ENCODE peak calls at places on chromosomes 4 and X, in seven cellular contexts. One of them, this sample, is unnamed.

GRCh38 chr4:87150498-87151261 is 69.7 kb downstream of the KLHL8 start:
- DNase-seq in Karpas-422: peak; percentile 90
- DNase-seq in heart left ventricle: no peak
- DNase-seq in tibial nerve: no peak
- DNase-seq in cardiac muscle cell: peak; percentile 79
- DNase-seq in K562: peak; percentile 51
- DNase-seq in aorta: no peak
- DNase-seq in this sample: no peak

GRCh38 chr4:128600996-128601857 is 208.3 kb upstream of the JADE1 start:
- DNase-seq in Karpas-422: no peak
- DNase-seq in heart left ventricle: peak; percentile 77
- DNase-seq in tibial nerve: peak; percentile 25
- DNase-seq in cardiac muscle cell: no peak
- DNase-seq in K562: peak; percentile 53
- DNase-seq in aorta: no peak
- DNase-seq in this sample: peak; percentile 54

GRCh38 chr4:79209822-79210635 is 115.8 kb downstream of the NAA11 start:
- DNase-seq in Karpas-422: no peak
- DNase-seq in heart left ventricle: peak; percentile 9
- DNase-seq in tibial nerve: no peak
- DNase-seq in cardiac muscle cell: no peak
- DNase-seq in K562: peak; percentile 31
- DNase-seq in aorta: no peak
- DNase-seq in this sample: peak; percentile 61

GRCh38 chr4:66565796-66566195 is 895.5 kb upstream of the EPHA5 start:
- DNase-seq in Karpas-422: no peak
- DNase-seq in heart left ventricle: no peak
- DNase-seq in tibial nerve: no peak
- DNase-seq in cardiac muscle cell: no peak
- DNase-seq in K562: no peak
- DNase-seq in aorta: no peak
- DNase-seq in this sample: no peak

GRCh38 chr4:28558871-28559270 is 1698.2 kb downstream of the STIM2 start:
- DNase-seq in Karpas-422: no peak
- DNase-seq in heart left ventricle: no peak
- DNase-seq in tibial nerve: no peak
- DNase-seq in cardiac muscle cell: no peak
- DNase-seq in K562: no peak
- DNase-seq in aorta: no peak
- DNase-seq in this sample: no peak

GRCh38 chr4:3713346-3713745 is 52.8 kb upstream of the ADRA2C start:
- DNase-seq in Karpas-422: no peak
- DNase-seq in heart left ventricle: no peak
- DNase-seq in tibial nerve: no peak
- DNase-seq in cardiac muscle cell: no peak
- DNase-seq in K562: no peak
- DNase-seq in aorta: no peak
- DNase-seq in this sample: peak; percentile 9

GRCh38 chrX:120213438-120214265 is 37.0 kb upstream of the ZBTB33 start:
- DNase-seq in Karpas-422: peak; percentile 90
- DNase-seq in heart left ventricle: peak; percentile 42
- DNase-seq in tibial nerve: no peak
- DNase-seq in cardiac muscle cell: peak; percentile 69
- DNase-seq in K562: peak; percentile 46
- DNase-seq in aorta: no peak
- DNase-seq in this sample: no peak

GRCh38 chr4:100302061-100303026 is 112.1 kb upstream of the DDIT4L start:
- DNase-seq in Karpas-422: no peak
- DNase-seq in heart left ventricle: no peak
- DNase-seq in tibial nerve: no peak
- DNase-seq in cardiac muscle cell: no peak
- DNase-seq in K562: no peak
- DNase-seq in aorta: no peak
- DNase-seq in this sample: no peak

GRCh38 chr4:151660676-151661075 is 100.1 kb downstream of the GATB start:
- DNase-seq in Karpas-422: no peak
- DNase-seq in heart left ventricle: no peak
- DNase-seq in tibial nerve: no peak
- DNase-seq in cardiac muscle cell: no peak
- DNase-seq in K562: no peak
- DNase-seq in aorta: no peak
- DNase-seq in this sample: no peak

GRCh38 chr4:85603437-85604336 is 128.7 kb downstream of the ARHGAP24 start:
- DNase-seq in Karpas-422: peak; percentile 60
- DNase-seq in heart left ventricle: no peak
- DNase-seq in tibial nerve: no peak
- DNase-seq in cardiac muscle cell: no peak
- DNase-seq in K562: no peak
- DNase-seq in aorta: no peak
- DNase-seq in this sample: no peak

GRCh38 chrX:10090319-10090718 is 66.5 kb upstream of the CLCN4 start:
- DNase-seq in Karpas-422: no peak
- DNase-seq in heart left ventricle: no peak
- DNase-seq in tibial nerve: no peak
- DNase-seq in cardiac muscle cell: no peak
- DNase-seq in K562: no peak
- DNase-seq in aorta: no peak
- DNase-seq in this sample: no peak

GRCh38 chr4:70360460-70360859 is at the start of gene SMR3A:
- DNase-seq in Karpas-422: no peak
- DNase-seq in heart left ventricle: no peak
- DNase-seq in tibial nerve: no peak
- DNase-seq in cardiac muscle cell: no peak
- DNase-seq in K562: no peak
- DNase-seq in aorta: no peak
- DNase-seq in this sample: no peak

GRCh38 chr4:27318740-27319139 is 458.1 kb downstream of the STIM2 start:
- DNase-seq in Karpas-422: peak; percentile 84
- DNase-seq in heart left ventricle: no peak
- DNase-seq in tibial nerve: no peak
- DNase-seq in cardiac muscle cell: peak; percentile 45
- DNase-seq in K562: no peak
- DNase-seq in aorta: no peak
- DNase-seq in this sample: peak; percentile 56

GRCh38 chrX:21708116-21708515 is 49.8 kb downstream of the SMPX start:
- DNase-seq in Karpas-422: peak; percentile 45
- DNase-seq in heart left ventricle: no peak
- DNase-seq in tibial nerve: no peak
- DNase-seq in cardiac muscle cell: peak; percentile 18
- DNase-seq in K562: no peak
- DNase-seq in aorta: no peak
- DNase-seq in this sample: no peak

GRCh38 chrX:47191806-47192401 is 1.7 kb upstream of the UBA1 start:
- DNase-seq in Karpas-422: peak; percentile 90
- DNase-seq in heart left ventricle: no peak
- DNase-seq in tibial nerve: no peak
- DNase-seq in cardiac muscle cell: no peak
- DNase-seq in K562: no peak
- DNase-seq in aorta: peak; percentile 46
- DNase-seq in this sample: no peak
- H3K4me1 ChIP-seq in Karpas-422: peaks cover 37% of the 10 kb centered on the region
- H3K4me1 ChIP-seq in heart left ventricle: peaks cover 28% of the 10 kb centered on the region
- H3K4me1 ChIP-seq in tibial nerve: peaks cover 10% of the 10 kb centered on the region
- H3K4me1 ChIP-seq in cardiac muscle cell: peaks cover 24% of the 10 kb centered on the region
- H3K4me1 ChIP-seq in K562: peaks cover 23% of the 10 kb centered on the region
- H3K4me1 ChIP-seq in aorta: no peaks in the 10 kb centered on the region
- H3K4me1 ChIP-seq in this sample: peaks cover 21% of the 10 kb centered on the region

DNA sequence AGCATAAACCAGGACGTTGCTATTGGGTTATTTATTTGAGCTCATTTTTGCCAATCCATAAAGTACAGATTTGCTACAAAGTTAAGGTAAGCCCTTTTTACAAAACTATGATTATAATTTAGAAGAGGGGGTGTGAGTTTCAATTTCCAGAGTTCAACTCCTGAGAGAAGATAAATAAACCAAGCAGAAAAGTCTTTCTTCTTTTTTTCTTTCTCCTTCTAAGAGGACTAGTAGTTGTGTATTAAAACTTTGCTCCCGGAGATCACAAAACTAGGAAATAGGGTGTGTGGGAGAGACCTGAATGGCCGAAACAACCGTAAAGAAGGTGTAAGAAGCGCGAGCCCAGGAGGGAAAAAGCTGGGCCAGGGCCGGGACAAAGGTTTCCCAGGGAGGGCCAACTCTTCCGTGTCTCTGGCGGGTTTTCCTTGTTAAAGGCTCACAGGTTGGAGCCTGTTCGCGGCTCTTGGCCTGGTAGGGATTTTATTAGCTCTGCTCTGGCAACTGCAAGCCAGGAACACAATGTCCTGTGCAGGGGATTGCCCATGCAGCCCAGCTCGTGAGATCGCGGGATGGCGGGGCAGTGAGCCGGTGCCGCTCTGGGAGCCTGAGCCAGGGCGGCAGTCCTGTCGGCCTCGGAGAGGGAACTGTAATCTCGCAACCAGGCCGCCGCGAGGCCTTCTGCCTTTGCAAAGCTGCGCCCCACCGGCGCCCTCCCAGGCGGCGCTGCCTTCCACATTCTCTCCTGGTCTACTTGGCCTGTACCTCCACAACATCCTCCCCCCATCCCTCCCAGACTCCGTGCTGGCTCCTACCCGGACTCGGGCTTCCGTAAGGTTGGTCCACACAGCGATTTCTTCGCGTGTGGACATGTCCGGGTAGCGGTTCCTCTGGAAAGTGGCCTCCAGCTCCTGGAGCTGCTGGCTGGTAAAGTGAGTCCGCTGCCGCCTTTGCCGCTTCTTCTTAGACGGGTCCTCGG is 2.2 kb downstream of the PITX2 start:
- DNase-seq in Karpas-422: no peak
- DNase-seq in heart left ventricle: no peak
- DNase-seq in tibial nerve: no peak
- DNase-seq in cardiac muscle cell: peak; percentile 82
- DNase-seq in K562: no peak
- DNase-seq in aorta: no peak
- DNase-seq in this sample: peak; percentile 68
- H3K4me3 ChIP-seq in Karpas-422: no peak overlapping the region
- H3K4me3 ChIP-seq in heart left ventricle: peak overlapping the region; percentile 36
- H3K4me3 ChIP-seq in tibial nerve: peak overlapping the region; percentile 3
- H3K4me3 ChIP-seq in cardiac muscle cell: peak overlapping the region; percentile 14
- H3K4me3 ChIP-seq in K562: no peak overlapping the region
- H3K4me3 ChIP-seq in aorta: peak overlapping the region; percentile 5
- H3K4me3 ChIP-seq in this sample: no peak overlapping the region

GRCh38 chr4:106294062-106294461 is 21.9 kb downstream of the TBCK start:
- DNase-seq in Karpas-422: no peak
- DNase-seq in heart left ventricle: no peak
- DNase-seq in tibial nerve: no peak
- DNase-seq in cardiac muscle cell: no peak
- DNase-seq in K562: no peak
- DNase-seq in aorta: no peak
- DNase-seq in this sample: no peak
- H3K9me3 ChIP-seq in Karpas-422: no peaks in the 10 kb centered on the region
- H3K9me3 ChIP-seq in heart left ventricle: no peaks in the 10 kb centered on the region
- H3K9me3 ChIP-seq in tibial nerve: no peaks in the 10 kb centered on the region
- H3K9me3 ChIP-seq in cardiac muscle cell: no peaks in the 10 kb centered on the region
- H3K9me3 ChIP-seq in K562: no peaks in the 10 kb centered on the region
- H3K9me3 ChIP-seq in aorta: no peaks in the 10 kb centered on the region
- H3K9me3 ChIP-seq in this sample: no peaks in the 10 kb centered on the region

DNA sequence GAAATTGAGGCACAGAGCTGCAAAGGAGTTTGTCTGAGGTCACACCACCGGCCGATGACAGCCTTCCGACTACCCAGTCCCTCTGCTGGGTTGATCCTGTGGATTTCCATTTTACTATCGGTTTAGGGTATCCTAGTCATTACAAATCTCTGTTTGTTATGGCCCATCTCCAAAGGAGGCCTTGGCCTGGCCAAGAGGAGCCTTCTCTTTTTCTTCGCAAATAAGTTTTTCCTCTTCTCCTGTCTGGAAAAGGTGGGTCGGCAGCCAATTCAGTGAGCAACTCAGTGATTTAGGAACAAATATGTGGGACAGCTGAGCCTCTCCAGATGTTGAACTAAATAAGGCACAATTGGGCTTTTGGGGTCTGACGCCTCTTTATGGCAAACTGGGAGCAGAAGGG is 169.2 kb upstream of the RBPJ start:
- DNase-seq in Karpas-422: no peak
- DNase-seq in heart left ventricle: peak; percentile 72
- DNase-seq in tibial nerve: no peak
- DNase-seq in cardiac muscle cell: no peak
- DNase-seq in K562: no peak
- DNase-seq in aorta: peak; percentile 53
- DNase-seq in this sample: no peak
- H3K4me1 ChIP-seq in Karpas-422: no peaks in the 10 kb centered on the region
- H3K4me1 ChIP-seq in heart left ventricle: peaks cover 13% of the 10 kb centered on the region
- H3K4me1 ChIP-seq in tibial nerve: no peaks in the 10 kb centered on the region
- H3K4me1 ChIP-seq in cardiac muscle cell: no peaks in the 10 kb centered on the region
- H3K4me1 ChIP-seq in K562: no peaks in the 10 kb centered on the region
- H3K4me1 ChIP-seq in aorta: no peaks in the 10 kb centered on the region
- H3K4me1 ChIP-seq in this sample: peaks cover 2% of the 10 kb centered on the region

GRCh38 chr4:5708171-5708828 is at the start of gene EVC2:
- DNase-seq in Karpas-422: peak; percentile 49
- DNase-seq in heart left ventricle: peak; percentile 75
- DNase-seq in tibial nerve: peak; percentile 53
- DNase-seq in cardiac muscle cell: peak; percentile 54
- DNase-seq in K562: no peak
- DNase-seq in aorta: peak; percentile 82
- DNase-seq in this sample: peak; percentile 38

GRCh38 chr4:5708829-5709680 is 696 bp upstream of the EVC2 start:
- DNase-seq in Karpas-422: no peak
- DNase-seq in heart left ventricle: no peak
- DNase-seq in tibial nerve: no peak
- DNase-seq in cardiac muscle cell: peak; percentile 20
- DNase-seq in K562: no peak
- DNase-seq in aorta: no peak
- DNase-seq in this sample: no peak

GRCh38 chr4:5705672-5706310 is 2.6 kb downstream of the EVC2 start:
- DNase-seq in Karpas-422: no peak
- DNase-seq in heart left ventricle: no peak
- DNase-seq in tibial nerve: no peak
- DNase-seq in cardiac muscle cell: peak; percentile 58
- DNase-seq in K562: peak; percentile 43
- DNase-seq in aorta: no peak
- DNase-seq in this sample: no peak

GRCh38 chr4:5707366-5708133 is 809 bp downstream of the EVC2 start:
- DNase-seq in Karpas-422: no peak
- DNase-seq in heart left ventricle: no peak
- DNase-seq in tibial nerve: no peak
- DNase-seq in cardiac muscle cell: no peak
- DNase-seq in K562: no peak
- DNase-seq in aorta: no peak
- DNase-seq in this sample: no peak

GRCh38 chr4:5706486-5707290 is 1.7 kb downstream of the EVC2 start:
- DNase-seq in Karpas-422: no peak
- DNase-seq in heart left ventricle: no peak
- DNase-seq in tibial nerve: no peak
- DNase-seq in cardiac muscle cell: no peak
- DNase-seq in K562: no peak
- DNase-seq in aorta: no peak
- DNase-seq in this sample: no peak
- H3K4me3 ChIP-seq in Karpas-422: no peak overlapping the region
- H3K4me3 ChIP-seq in heart left ventricle: no peak overlapping the region
- H3K4me3 ChIP-seq in tibial nerve: no peak overlapping the region
- H3K4me3 ChIP-seq in cardiac muscle cell: no peak overlapping the region
- H3K4me3 ChIP-seq in K562: no peak overlapping the region
- H3K4me3 ChIP-seq in aorta: no peak overlapping the region
- H3K4me3 ChIP-seq in this sample: no peak overlapping the region